ENCODE peak calls at places on chromosome 9, in five cellular contexts. D, S, J, E and U are unnamed samples.

GRCh38 chr9:7304596-7304995 is 495.0 kb downstream of the DMAC1 start:
- DNase-seq in D (no peak), E (no peak), J (no peak), S (no peak), U (no peak)

GRCh38 chr9:116278326-116278725 is 124.7 kb downstream of the PAPPA start:
- DNase-seq in J (no peak), D (no peak), S (no peak), E (no peak), U (no peak)

GRCh38 chr9:2765250-2765880 is 48.1 kb downstream of the KCNV2 start:
- DNase-seq in E (no peak), D (no peak), J (no peak), S (peak), U (no peak)

GRCh38 chr9:85237478-85237877 is 504.3 kb downstream of the AGTPBP1 start:
- DNase-seq in D (no peak), S (no peak), J (no peak), E (no peak), U (no peak)

GRCh38 chr9:111961575-111961974 is 65.0 kb downstream of the UGCG start:
- DNase-seq in J (no peak), D (no peak), S (no peak), E (peak), U (no peak)

GRCh38 chr9:72382405-72382804 is 17.4 kb upstream of the ZFAND5 start:
- DNase-seq in E (no peak), D (no peak), S (no peak), J (no peak), U (no peak)

GRCh38 chr9:134236001-134236421 is 71.6 kb upstream of the RNU6ATAC start:
- DNase-seq in S (no peak), D (peak), E (no peak), J (peak), U (no peak)

GRCh38 chr9:78072586-78073199 is 41.1 kb upstream of the GNAQ start:
- DNase-seq in J (no peak), E (no peak), D (no peak), S (no peak), U (no peak)

GRCh38 chr9:78713746-78714405 is 417.0 kb downstream of the PSAT1 start:
- DNase-seq in S (no peak), J (no peak), D (no peak), E (no peak), U (no peak)

GRCh38 chr9:15461601-15462000 is 38.9 kb downstream of the SNAPC3 start:
- DNase-seq in D (no peak), E (no peak), S (no peak), J (no peak), U (no peak)

GRCh38 chr9:125377584-125378250 is 116.1 kb downstream of the GAPVD1 start:
- DNase-seq in J (no peak), D (no peak), S (no peak), E (no peak), U (no peak)

GRCh38 chr9:124286292-124286931 is 28.7 kb downstream of the NEK6 start:
- DNase-seq in S (no peak), D (no peak), E (peak), J (no peak), U (no peak)

GRCh38 chr9:95102001-95102433 is 215.5 kb downstream of the FANCC start:
- DNase-seq in E (no peak), J (no peak), D (no peak), S (peak), U (no peak)
- H3K4me3 ChIP-seq in E (no peak), J (no peak), D (no peak), S (no peak), U (no peak)

GRCh38 chr9:129060991-129061390 is 19.9 kb upstream of the DOLPP1 start:
- DNase-seq in J (no peak), D (no peak), S (no peak), E (no peak), U (no peak)

GRCh38 chr9:129059796-129060785 is 20.8 kb upstream of the DOLPP1 start:
- DNase-seq in E (no peak), J (no peak), D (no peak), S (no peak), U (no peak)

GRCh38 chr9:129068110-129068509 is 12.8 kb upstream of the DOLPP1 start:
- DNase-seq in S (no peak), D (no peak), E (no peak), J (no peak), U (no peak)

GRCh38 chr9:129063061-129063460 is 17.9 kb upstream of the DOLPP1 start:
- DNase-seq in D (no peak), E (no peak), S (no peak), J (no peak), U (no peak)

DNA sequence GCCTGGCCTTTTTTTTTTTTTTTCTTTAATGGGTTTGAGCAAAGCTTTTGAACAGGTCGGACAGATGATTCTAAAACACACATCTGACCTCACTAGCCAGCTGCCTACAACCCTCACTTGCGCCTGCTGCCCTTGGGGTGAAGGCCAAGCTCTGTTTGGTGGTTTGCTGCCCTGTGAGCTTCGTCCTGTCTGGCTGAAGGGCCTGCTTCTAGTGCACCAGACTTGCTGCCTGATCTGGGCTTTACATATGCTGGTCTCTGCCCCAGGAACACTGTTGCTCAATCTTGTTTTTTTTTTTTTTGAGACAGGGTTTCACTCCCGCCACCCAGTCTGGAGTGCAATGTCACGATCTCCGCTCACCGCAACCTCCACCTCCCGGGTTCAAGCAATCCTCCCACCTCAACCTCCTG is 16.4 kb upstream of the DOLPP1 start:
- DNase-seq in S (no peak), D (no peak), E (no peak), J (no peak), U (no peak)
- TF ChIP-seq POLR2A in S (no peak), D (no peak), E (no peak), J (no peak), U (no peak)

DNA sequence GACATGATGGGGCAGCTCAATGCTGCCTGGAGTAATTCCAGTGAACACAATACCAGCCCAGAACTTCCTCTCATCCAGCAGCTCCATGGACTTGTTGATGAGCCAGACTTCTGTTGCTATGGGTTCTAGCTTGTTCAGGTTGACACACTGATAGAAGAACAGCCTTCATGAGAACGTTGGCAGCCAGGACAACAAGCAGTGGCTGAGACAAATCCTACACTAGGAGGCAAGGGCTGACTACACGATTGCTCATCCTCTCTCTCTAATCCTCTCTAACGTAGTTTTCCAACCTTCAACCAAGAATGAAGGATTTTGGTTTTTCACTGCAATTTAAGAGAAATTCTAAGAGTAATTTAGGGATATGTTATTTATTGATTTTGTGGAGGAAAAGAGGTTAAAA is 67.8 kb downstream of the NIPSNAP3B start:
- DNase-seq in S (no peak), D (no peak), E (no peak), J (no peak), U (no peak)
- TF ChIP-seq CTCF in S (no peak), D (no peak), E (no peak), J (no peak), U (no peak)

GRCh38 chr9:113807173-113808061 is 68.7 kb upstream of the ZNF618 start:
- DNase-seq in S (peak), D (peak), E (peak), J (no peak), U (peak)
- H3K4me3 ChIP-seq in S (peak), D (no peak), E (no peak), J (no peak), U (no peak)

GRCh38 chr9:13279284-13280162 is at the start of gene MPDZ:
- DNase-seq in E (no peak), J (peak), S (peak), D (peak), U (peak)
- TF ChIP-seq POLR2A in E (no peak), J (peak), S (peak), D (peak), U (no peak)

DNA sequence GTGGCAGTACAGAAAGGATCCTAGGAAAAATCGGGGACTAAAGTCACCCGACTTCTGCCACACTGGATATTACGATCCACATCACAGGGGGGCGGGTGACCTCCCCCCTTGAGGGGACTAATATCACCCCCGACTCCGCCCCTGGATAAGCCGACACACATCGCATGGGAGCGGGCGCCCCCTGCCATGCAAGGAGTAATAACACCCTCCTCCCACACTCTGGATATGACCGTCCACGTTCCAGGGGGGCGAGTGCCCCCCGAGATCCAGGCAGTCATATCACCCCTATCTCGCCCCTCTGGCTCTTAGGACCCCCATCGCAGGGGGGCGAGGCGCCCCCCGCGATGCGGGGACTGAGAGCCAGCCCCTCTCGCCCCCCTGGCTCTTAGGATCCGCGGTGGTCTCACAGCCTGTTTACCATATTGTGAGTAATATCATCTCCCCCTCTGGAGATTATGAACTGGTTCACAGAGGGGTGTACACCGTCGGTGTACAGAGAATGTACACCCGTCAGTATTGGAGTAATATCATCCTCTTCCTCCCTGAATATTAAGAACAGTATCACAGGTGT is 423.0 kb downstream of the DIRAS2 start:
- DNase-seq in E (peak), D (no peak), J (no peak), S (no peak), U (no peak)
- TF ChIP-seq CTCF in E (peak), D (no peak), J (no peak), S (no peak), U (no peak)

GRCh38 chr9:79812507-79813261 is 240.9 kb downstream of the TLE4 start:
- DNase-seq in D (no peak), S (no peak), E (peak), J (no peak), U (no peak)
- H3K4me3 ChIP-seq in D (no peak), S (no peak), E (no peak), J (no peak), U (no peak)

DNA sequence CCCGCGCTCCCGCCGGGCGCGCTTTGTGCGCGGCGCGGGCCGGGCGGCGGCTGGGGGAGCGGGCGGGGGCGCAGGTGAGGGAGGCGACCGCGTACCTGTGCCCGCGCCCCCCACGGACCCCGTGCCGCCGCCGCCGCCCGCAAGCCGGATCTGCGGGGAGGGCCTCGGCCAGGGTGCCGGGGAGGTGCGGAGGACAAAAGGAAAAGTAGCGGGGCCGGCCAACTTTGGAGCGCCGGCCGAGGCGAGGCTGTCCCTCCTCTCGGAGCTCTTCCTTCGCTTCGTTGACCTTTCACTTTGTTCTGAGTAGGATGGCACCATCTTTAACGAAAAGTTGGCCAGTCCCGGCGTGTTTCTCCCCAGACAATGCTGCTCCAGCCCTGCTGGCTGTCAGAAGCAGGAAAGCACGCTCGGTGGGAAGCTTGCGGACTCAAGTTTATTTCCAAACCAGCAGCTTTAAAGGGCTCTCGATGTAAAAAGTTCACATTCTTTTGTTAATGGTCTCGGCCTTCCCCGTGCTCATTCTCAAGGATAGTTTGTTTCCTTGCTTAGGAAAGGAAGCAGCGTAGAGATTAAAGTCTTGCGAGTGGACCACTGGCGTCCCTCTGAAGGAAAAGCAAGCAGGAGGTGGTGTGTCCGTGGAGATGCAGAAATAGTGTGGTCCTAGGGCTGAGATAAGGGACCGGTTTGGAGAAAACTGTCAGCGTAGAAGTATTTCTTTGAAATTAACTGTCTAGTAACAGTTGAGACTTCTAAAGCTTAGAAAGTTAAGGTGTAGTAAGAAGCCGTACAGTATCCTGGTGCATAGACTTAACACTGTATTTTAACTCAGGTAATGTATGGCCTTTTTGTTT is 660 bp downstream of the EHMT1 start:
- DNase-seq in E (no peak), D (peak), J (no peak), S (no peak), U (no peak)
- TF ChIP-seq POLR2A in E (no peak), D (no peak), J (no peak), S (peak), U (no peak)

GRCh38 chr9:19516348-19516747 is 107.5 kb downstream of the ACER2 start:
- DNase-seq in D (no peak), S (no peak), E (no peak), J (no peak), U (no peak)

GRCh38 chr9:19513671-19514275 is 105.0 kb downstream of the ACER2 start:
- DNase-seq in E (no peak), J (no peak), D (no peak), S (no peak), U (no peak)

GRCh38 chr9:19512432-19512831 is 103.6 kb downstream of the ACER2 start:
- DNase-seq in S (no peak), J (no peak), D (no peak), E (no peak), U (no peak)

GRCh38 chr9:19521205-19521604 is 112.4 kb downstream of the ACER2 start:
- DNase-seq in E (no peak), J (no peak), D (no peak), S (no peak), U (no peak)

DNA sequence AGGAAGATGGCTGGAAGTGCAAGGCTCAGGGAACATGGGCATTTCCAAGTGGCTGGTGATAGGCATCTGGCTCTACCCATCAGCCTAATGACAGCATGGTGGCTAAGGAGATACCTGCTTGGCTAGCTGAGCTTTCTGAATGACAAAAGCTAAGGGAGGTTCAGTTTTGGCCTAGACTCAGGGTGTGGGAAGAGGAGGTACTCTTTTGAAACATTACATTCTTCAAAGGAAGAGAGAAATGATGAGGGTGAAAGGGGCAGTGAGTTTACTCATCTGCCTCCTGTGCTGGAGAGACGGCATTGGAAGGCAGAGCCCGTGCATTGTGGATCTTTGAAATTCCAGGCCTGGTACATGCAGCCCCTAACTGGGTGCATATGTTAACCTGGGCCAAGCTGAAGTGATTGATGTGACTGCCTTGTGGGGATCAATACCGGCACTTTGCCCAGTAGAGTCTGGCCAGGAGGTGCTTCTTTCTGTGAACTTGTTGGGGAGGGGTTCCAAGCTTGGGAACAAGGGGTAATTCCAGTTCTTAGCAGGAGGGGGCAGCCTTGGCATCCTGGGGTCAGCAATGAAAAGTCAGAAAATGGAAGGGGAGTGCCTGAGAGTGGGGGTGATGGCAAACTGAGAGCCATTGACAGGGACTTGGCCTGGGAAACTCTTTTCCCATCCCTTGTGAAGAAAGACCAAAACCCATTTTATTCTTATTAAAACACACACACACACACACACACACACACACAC is 108.6 kb downstream of the ACER2 start:
- DNase-seq in E (no peak), S (no peak), D (no peak), J (no peak), U (no peak)
- TF ChIP-seq CTCF in E (no peak), S (peak), D (no peak), J (no peak), U (no peak)

GRCh38 chr9:80085668-80086067 is 513.9 kb downstream of the TLE4 start:
- DNase-seq in E (no peak), J (no peak), S (no peak), D (no peak), U (no peak)

GRCh38 chr9:80086822-80087345 is 515.1 kb downstream of the TLE4 start:
- DNase-seq in E (no peak), S (no peak), D (no peak), J (no peak), U (no peak)

GRCh38 chr9:80086386-80086785 is 514.6 kb downstream of the TLE4 start:
- DNase-seq in D (no peak), S (no peak), E (no peak), J (no peak), U (no peak)

GRCh38 chr9:80078826-80079225 is 507.1 kb downstream of the TLE4 start:
- DNase-seq in S (no peak), E (no peak), J (no peak), D (no peak), U (no peak)

DNA sequence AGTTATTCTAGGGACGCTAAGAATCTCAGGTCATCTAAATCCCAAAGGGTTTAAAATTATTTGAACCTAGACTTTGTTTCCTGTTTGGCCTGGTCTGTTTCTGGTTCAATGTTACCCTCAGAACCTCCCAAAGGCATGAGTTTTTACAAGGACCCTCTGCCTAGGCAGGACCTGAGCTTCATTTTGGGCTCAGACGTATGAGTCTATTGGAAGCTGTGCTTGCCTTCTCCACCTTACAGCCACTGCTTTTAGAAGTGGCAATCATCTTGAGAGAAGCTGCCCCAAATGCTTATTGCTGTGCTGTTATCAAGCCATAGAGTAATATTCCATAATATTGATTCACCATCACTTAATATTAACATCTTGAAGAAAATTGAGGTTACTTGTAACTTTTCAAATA is 510.4 kb downstream of the TLE4 start:
- DNase-seq in J (no peak), D (no peak), S (no peak), E (no peak), U (no peak)
- H3K4me3 ChIP-seq in J (no peak), D (no peak), S (no peak), E (no peak), U (no peak)